ENCODE peak calls at places on chromosomes 7 and 10, in five cellular contexts. B is GM12878, K is GM12892, G is A549, J is suprapubic skin. P is an unnamed sample.

GRCh38 chr7:157807510-157807909 is 470.7 kb downstream of the DNAJB6 start:
- DNase-seq in B (no peak), K (no peak), G (no peak), J (no peak), P (no peak)

GRCh38 chr10:30493609-30494530 is 59.9 kb downstream of the MAP3K8 start:
- DNase-seq in B (no peak), K (no peak), G (no peak), J (peak; percentile 75), P (no peak)

GRCh38 chr10:3102721-3103410 is 35.5 kb downstream of the PFKP start:
- DNase-seq in B (no peak), K (no peak), G (no peak), J (no peak), P (no peak)

GRCh38 chr10:17101257-17101909 is 28.2 kb downstream of the CUBN start:
- DNase-seq in B (no peak), K (no peak), G (no peak), J (no peak), P (no peak)

GRCh38 chr10:93535293-93535692 is 31.2 kb upstream of the FFAR4 start:
- DNase-seq in B (no peak), K (no peak), G (no peak), J (no peak), P (no peak)

GRCh38 chr10:28774051-28774995 is 97.0 kb downstream of the BAMBI start:
- DNase-seq in B (no peak), K (no peak), G (no peak), J (no peak), P (no peak)

GRCh38 chr10:30368065-30368718 is 19.1 kb upstream of the MTPAP start:
- DNase-seq in B (no peak), K (no peak), G (no peak), J (peak; percentile 61), P (no peak)

GRCh38 chr7:70710011-70710480 is 421.9 kb upstream of the GALNT17 start:
- DNase-seq in B (peak; percentile 73), K (no peak), G (no peak), J (no peak), P (no peak)

GRCh38 chr7:22576941-22577927 is 77.2 kb upstream of the STEAP1B start:
- DNase-seq in B (no peak), K (no peak), G (no peak), J (peak; percentile 71), P (no peak)

GRCh38 chr7:25305831-25306230 is 77.5 kb upstream of the NPVF start:
- DNase-seq in B (no peak), K (no peak), G (no peak), J (no peak), P (no peak)

GRCh38 chr10:107553470-107553869 is 389.0 kb upstream of the SORCS1 start:
- DNase-seq in B (peak; percentile 37), K (no peak), G (no peak), J (no peak), P (no peak)

GRCh38 chr10:119734396-119735332 is 8.8 kb downstream of the INPP5F start:
- DNase-seq in B (no peak), K (no peak), G (no peak), J (no peak), P (no peak)

GRCh38 chr10:113687041-113687440 is 7.3 kb downstream of the CASP7 start:
- DNase-seq in B (no peak), K (no peak), G (no peak), J (no peak), P (no peak)

GRCh38 chr7:75985518-75986146 is 8.8 kb downstream of the TMEM120A start:
- DNase-seq in B (no peak), K (no peak), G (no peak), J (peak; percentile 68), P (no peak)

GRCh38 chr7:6725003-6725402 is 18.3 kb upstream of the ZNF12 start:
- DNase-seq in B (peak; percentile 83), K (peak; percentile 53), G (no peak), J (no peak), P (peak; percentile 60)

GRCh38 chr7:6730343-6730633 is 23.5 kb upstream of the ZNF12 start:
- DNase-seq in B (no peak), K (no peak), G (peak; percentile 13), J (no peak), P (no peak)

DNA sequence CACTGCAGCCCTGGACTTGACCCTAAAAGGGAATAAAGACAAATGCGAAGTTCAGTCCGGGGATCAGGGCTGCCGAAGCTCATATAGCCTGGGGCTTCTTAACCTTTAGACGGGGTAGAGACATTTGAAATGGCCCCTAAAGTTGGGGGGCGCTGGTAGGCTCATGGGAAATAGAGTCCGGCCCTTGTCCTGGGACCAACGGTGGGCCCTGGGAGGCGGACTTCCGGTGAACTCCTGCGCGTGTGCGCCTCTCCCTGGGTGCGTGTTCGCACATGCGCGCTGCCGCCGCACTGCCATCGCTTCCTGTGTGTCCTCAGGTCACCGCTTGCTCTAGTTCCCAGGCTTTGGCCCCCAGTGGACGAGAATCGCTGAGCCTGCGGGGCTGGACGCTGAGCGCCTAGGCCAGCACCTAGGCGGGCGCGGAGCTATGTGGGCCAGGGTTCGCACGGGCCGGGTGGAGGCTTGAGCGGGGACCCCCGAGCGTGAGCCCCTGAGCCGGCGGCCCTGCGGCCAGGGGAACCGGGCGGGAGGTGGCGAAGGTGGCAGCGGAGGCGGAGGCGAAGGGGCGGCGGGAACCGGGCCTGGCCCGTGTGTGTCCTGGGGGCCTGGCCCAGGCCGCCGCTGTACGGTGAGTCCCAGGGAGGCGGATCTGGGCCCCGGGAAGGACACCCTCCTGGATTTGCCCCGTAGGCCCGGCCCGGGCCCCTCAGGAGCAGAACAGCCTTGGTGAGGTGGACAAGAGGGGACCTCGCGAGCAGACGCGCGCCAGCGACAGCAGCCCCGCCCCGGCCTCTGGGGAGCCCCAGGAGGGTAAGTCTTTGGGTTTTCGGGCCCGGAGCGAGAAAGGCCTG is 23.0 kb upstream of the ZNF12 start:
- DNase-seq in B (peak; percentile 83), K (peak; percentile 79), G (peak; percentile 80), J (peak; percentile 93), P (peak; percentile 83)
- TF ChIP-seq POLR2A in B (peak; percentile 94), K (peak; percentile 82), G (peak; percentile 82), J (peak; percentile 22), P (peak; percentile 70)

GRCh38 chr10:71272122-71272771 is 46.8 kb upstream of the SLC29A3 start:
- DNase-seq in B (no peak), K (no peak), G (no peak), J (no peak), P (no peak)
- TF ChIP-seq POLR2A in B (no peak), K (no peak), G (no peak), J (no peak), P (no peak)

GRCh38 chr10:132421377-132422168 is 24.6 kb downstream of the PWWP2B start:
- DNase-seq in B (no peak), K (no peak), G (peak; percentile 60), J (no peak), P (peak; percentile 76)
- TF ChIP-seq POLR2A in B (peak; percentile 26), K (no peak), G (peak; percentile 19), J (no peak), P (no peak)

DNA sequence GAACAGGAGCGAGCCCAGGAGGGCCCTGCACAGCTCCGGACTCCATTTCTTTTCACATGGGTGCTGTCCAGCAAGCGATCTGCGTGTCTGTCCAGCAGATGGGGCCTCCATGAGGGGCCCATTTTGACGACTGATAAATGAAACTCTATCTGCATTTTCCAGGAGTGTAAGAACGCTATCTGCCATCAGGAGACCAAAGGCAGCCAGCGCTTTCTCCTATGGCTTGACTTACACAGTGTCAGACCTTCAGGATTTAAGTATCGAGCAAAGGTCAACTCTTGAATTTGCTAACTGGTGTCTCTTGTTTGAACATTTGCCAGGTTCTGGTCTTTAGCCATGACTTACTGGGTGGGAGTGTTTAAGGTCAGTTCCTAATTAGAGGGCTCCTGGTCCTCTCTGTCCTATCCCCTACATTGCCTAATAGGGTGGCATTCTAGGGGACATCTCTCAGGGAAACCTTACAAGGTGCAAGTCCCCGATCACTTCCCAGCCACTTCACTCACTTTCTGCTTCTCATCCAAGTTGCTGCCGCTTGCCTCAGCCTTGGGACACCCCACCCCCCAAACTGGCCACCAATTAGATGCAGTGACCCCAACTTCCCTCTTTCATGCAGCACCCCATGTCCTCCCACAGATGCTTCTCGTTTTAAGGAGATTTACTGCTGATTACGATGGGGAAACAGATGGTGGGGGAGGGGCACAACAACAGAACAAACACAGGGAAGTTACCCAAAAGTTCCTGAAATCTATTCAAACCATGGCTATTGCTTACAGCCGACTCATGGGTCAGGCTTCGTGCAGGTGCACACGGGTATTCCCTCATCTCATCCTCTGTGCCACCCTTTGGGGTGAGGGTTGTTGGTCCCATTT is 20.0 kb downstream of the VSIR start:
- DNase-seq in B (no peak), K (no peak), G (no peak), J (no peak), P (no peak)
- TF ChIP-seq POLR2A in B (no peak), K (no peak), G (no peak), J (no peak), P (no peak)

GRCh38 chr7:134778941-134779740 is at the start of gene CALD1:
- DNase-seq in B (no peak), K (no peak), G (peak; percentile 68), J (peak; percentile 76), P (no peak)
- TF ChIP-seq POLR2A in B (no peak), K (no peak), G (no peak), J (peak; percentile 38), P (no peak)

GRCh38 chr10:95181731-95182130 is 12.3 kb upstream of the ACSM6 start:
- DNase-seq in B (no peak), K (no peak), G (no peak), J (no peak), P (no peak)

GRCh38 chr10:95178797-95179196 is 15.2 kb upstream of the ACSM6 start:
- DNase-seq in B (no peak), K (no peak), G (no peak), J (no peak), P (no peak)

GRCh38 chr10:95187617-95188016 is 6.4 kb upstream of the ACSM6 start:
- DNase-seq in B (no peak), K (no peak), G (no peak), J (no peak), P (no peak)

GRCh38 chr10:95183132-95183450 is 10.9 kb upstream of the ACSM6 start:
- DNase-seq in B (no peak), K (no peak), G (no peak), J (no peak), P (no peak)

DNA sequence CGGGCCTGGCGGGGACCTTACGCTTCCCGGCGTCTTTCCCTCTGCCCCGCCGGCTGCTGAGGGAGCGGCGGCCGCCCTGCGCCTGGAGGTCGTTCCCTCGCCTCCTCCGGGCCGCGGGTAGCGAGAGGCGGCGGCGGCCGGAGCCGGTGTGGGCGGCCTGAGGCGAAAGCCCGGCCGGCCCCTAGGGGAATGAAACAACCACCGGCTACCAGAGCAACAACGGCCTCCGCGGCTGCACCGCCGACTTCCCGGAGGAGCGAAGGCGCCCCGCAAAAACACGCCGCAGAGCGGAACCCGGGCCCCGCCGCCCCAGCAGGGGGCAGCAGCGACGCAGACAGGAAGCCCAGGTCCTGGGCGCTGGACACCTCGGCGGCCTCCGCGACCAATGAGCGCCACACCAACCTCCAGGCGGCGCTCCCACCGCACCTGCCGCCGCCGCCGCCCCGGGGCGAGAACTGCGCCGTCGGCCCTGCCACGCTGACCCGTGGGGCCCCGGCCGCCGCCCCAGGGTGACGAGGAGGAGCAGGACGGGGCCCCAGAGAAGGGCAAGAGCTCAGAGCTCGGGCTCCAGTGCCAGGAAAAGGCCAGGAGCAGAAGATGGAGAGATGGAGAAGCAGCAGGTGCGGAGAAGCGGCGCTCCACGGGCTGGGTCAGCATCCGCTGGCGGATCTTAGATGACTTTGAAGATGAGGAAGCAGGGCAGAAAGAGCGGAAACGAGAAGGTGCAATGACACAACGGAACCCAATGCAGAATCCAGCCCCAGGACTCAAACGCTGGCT is 10.4 kb upstream of the ACSM6 start:
- DNase-seq in B (peak; percentile 27), K (peak; percentile 87), G (peak; percentile 87), J (peak; percentile 82), P (peak; percentile 89)
- TF ChIP-seq POLR2A in B (peak; percentile 69), K (peak; percentile 34), G (peak; percentile 27), J (no peak), P (no peak)

P was measured in GM12891.